ENCODE peak calls at places on chromosome 6, in six cellular contexts. G is OCI-M1, D is NAMALWA, N is substantia nigra, Q is NCI-H2029 treated with DMSO at 0.1 percent for 48 hours, Z is sciatic nerve. M is an unnamed sample.

GRCh38 chr6:788058-788457 is 95.1 kb upstream of the EXOC2 start:
- DNase-seq in G (no peak), D (no peak), N (no peak), Q (no peak), Z (no peak), M (no peak)

GRCh38 chr6:74073429-74073828 is 377.4 kb downstream of the CD109 start:
- DNase-seq in G (no peak), D (no peak), N (no peak), Q (no peak), Z (no peak), M (no peak)

GRCh38 chr6:156953478-156954146 is 176.4 kb downstream of the ARID1B start:
- DNase-seq in G (peak), D (peak), N (no peak), Q (peak), Z (no peak), M (no peak)

GRCh38 chr6:118650500-118651281 is 700 bp downstream of the CEP85L start:
- DNase-seq in G (peak), D (peak), N (peak), Q (peak), Z (peak), M (no peak)

GRCh38 chr6:13908955-13909381 is 15.8 kb upstream of the RNF182 start:
- DNase-seq in G (peak), D (peak), N (no peak), Q (peak), Z (no peak), M (no peak)

GRCh38 chr6:152356016-152356415 is 281.1 kb downstream of the SYNE1 start:
- DNase-seq in G (no peak), D (no peak), N (no peak), Q (no peak), Z (no peak), M (no peak)

GRCh38 chr6:30793521-30794194 is 49.3 kb upstream of the IER3 start:
- DNase-seq in G (peak), D (peak), N (no peak), Q (no peak), Z (no peak), M (no peak)

GRCh38 chr6:84410377-84410776 is 182.9 kb upstream of the CEP162 start:
- DNase-seq in G (no peak), D (no peak), N (no peak), Q (no peak), Z (no peak), M (no peak)

GRCh38 chr6:108083349-108083748 is 8.8 kb upstream of the OSTM1 start:
- DNase-seq in G (no peak), D (no peak), N (no peak), Q (no peak), Z (no peak), M (no peak)

GRCh38 chr6:133645000-133645619 is 243.8 kb upstream of the TCF21 start:
- DNase-seq in G (peak), D (no peak), N (no peak), Q (no peak), Z (no peak), M (no peak)